ENCODE peak calls at places on chromosomes 13 and 19, in six cellular contexts. L is non-pigmented ciliary epithelial cell; J is stimulated activated CD4-positive, alpha-beta T cell treated with anti-CD3 and anti-CD28 coated beads, Interleukin-4, amount 100 ng/mL, for 1 hour; D is heart right ventricle; X is iris pigment epithelial cell; N is AG04450. B is an unnamed sample.

GRCh38 chr13:74596691-74597090 is 462.5 kb upstream of the KLF12 start:
- DNase-seq in N (no peak), L (no peak), J (no peak), D (no peak), X (no peak), B (no peak)

GRCh38 chr19:56958428-56958827 is 117.9 kb upstream of the PEG3 start:
- DNase-seq in D (no peak), X (no peak), J (no peak), L (no peak), N (no peak), B (no peak)

GRCh38 chr19:4043410-4043809 is 23.3 kb downstream of the ZBTB7A start:
- DNase-seq in J (no peak), D (no peak), N (no peak), X (no peak), L (no peak), B (no peak)

GRCh38 chr13:113941571-113942191 is 32.2 kb downstream of the C13orf46 start:
- DNase-seq in N (no peak), X (peak), D (no peak), J (no peak), L (no peak), B (no peak)

GRCh38 chr13:45280751-45281634 is 60.0 kb downstream of the TPT1 start:
- DNase-seq in N (peak), J (peak), X (peak), L (peak), D (peak), B (peak)

GRCh38 chr19:50897612-50898011 is 13.6 kb downstream of the KLK4 start:
- DNase-seq in X (no peak), D (no peak), N (no peak), J (no peak), L (no peak), B (no peak)

GRCh38 chr19:17455711-17456123 is 5.0 kb downstream of the NXNL1 start:
- DNase-seq in X (no peak), D (no peak), N (no peak), J (no peak), L (no peak), B (no peak)

GRCh38 chr13:94345374-94346195 is 133.9 kb downstream of the DCT start:
- DNase-seq in N (no peak), X (peak), D (no peak), L (no peak), J (no peak), B (peak)

GRCh38 chr19:40410030-40410389 is 3.2 kb downstream of the PRX start:
- DNase-seq in D (no peak), X (no peak), L (no peak), N (no peak), J (no peak), B (no peak)

GRCh38 chr13:66926200-66926850 is 303.8 kb downstream of the PCDH9 start:
- DNase-seq in L (no peak), J (no peak), D (no peak), N (no peak), X (no peak), B (no peak)

GRCh38 chr19:3335431-3336350 is 30.7 kb upstream of the NFIC start:
- DNase-seq in X (peak), J (no peak), D (peak), N (no peak), L (no peak), B (peak)

GRCh38 chr19:4803736-4804695 is 12.5 kb downstream of the FEM1A start:
- DNase-seq in J (peak), L (no peak), N (no peak), X (peak), D (peak), B (no peak)

GRCh38 chr19:15829277-15829770 is 13.9 kb upstream of the OR10H1 start:
- DNase-seq in X (no peak), J (no peak), N (no peak), L (no peak), D (no peak), B (no peak)

GRCh38 chr13:111011899-111012298 is 97.0 kb upstream of the ANKRD10 start:
- DNase-seq in J (no peak), L (no peak), D (no peak), X (no peak), N (no peak), B (no peak)

GRCh38 chr13:95226932-95227718 is 74.1 kb downstream of the ABCC4 start:
- DNase-seq in N (no peak), X (no peak), L (no peak), J (no peak), D (no peak), B (no peak)

GRCh38 chr19:17294051-17294891 is 9.0 kb downstream of the ABHD8 start:
- DNase-seq in J (peak), X (peak), L (no peak), N (no peak), D (peak), B (no peak)

GRCh38 chr13:34416833-34417425 is 525.1 kb upstream of the NBEA start:
- DNase-seq in J (no peak), L (no peak), D (peak), X (peak), N (peak), B (peak)

GRCh38 chr13:99652901-99653300 is 151.6 kb downstream of the TM9SF2 start:
- DNase-seq in D (no peak), L (no peak), N (no peak), X (no peak), J (no peak), B (no peak)

GRCh38 chr19:11399667-11400066 is 15.6 kb upstream of the EPOR start:
- DNase-seq in N (no peak), J (no peak), D (no peak), X (no peak), L (no peak), B (no peak)

GRCh38 chr13:94419304-94419943 is 60.1 kb downstream of the DCT start:
- DNase-seq in J (peak), X (peak), D (no peak), L (peak), N (peak), B (peak)

GRCh38 chr19:15330801-15331418 is 1.4 kb downstream of the BRD4 start:
- DNase-seq in L (no peak), D (no peak), N (peak), J (no peak), X (peak), B (no peak)

GRCh38 chr19:18373892-18374629 is 11.9 kb upstream of the GDF15 start:
- DNase-seq in L (peak), D (peak), J (peak), X (peak), N (peak), B (peak)